ENCODE peak calls at places on chromosomes 3 and 15, in seven cellular contexts. A is fibroblast of lung; I is CD8-positive, alpha-beta T cell; T is NCI-H345; D is activated CD4-positive, CD25-positive, alpha-beta regulatory T cell; G is stimulated activated CD4-positive, alpha-beta T cell treated with anti-CD3 and anti-CD28 coated beads, Interleukin-4, amount 100 ng/mL, for 48 hours; Q is neural crest cell. C is an unnamed sample.

GRCh38 chr3:50405249-50405648 is 45.9 kb upstream of the TMEM115 start:
- DNase-seq in A (peak), I (no peak), T (no peak), D (no peak), G (peak), Q (peak), C (no peak)

GRCh38 chr3:161462138-161462537 is 34.5 kb upstream of the OTOL1 start:
- DNase-seq in A (no peak), I (no peak), T (no peak), D (no peak), G (no peak), Q (no peak), C (no peak)

GRCh38 chr15:81197255-81197630 is 564 bp downstream of the IL16 start:
- DNase-seq in A (no peak), I (no peak), T (no peak), D (no peak), G (no peak), Q (no peak), C (no peak)

GRCh38 chr15:75357976-75358673 is 10.3 kb downstream of the MAN2C1 start:
- DNase-seq in A (no peak), I (no peak), T (no peak), D (no peak), G (no peak), Q (no peak), C (no peak)

GRCh38 chr3:9260305-9260704 is 10.9 kb upstream of the SRGAP3 start:
- DNase-seq in A (no peak), I (no peak), T (peak), D (no peak), G (no peak), Q (no peak), C (no peak)

GRCh38 chr15:96372554-96372953 is 42.1 kb downstream of the NR2F2 start:
- DNase-seq in A (no peak), I (no peak), T (no peak), D (no peak), G (no peak), Q (no peak), C (no peak)

GRCh38 chr3:63228677-63229076 is 49.4 kb upstream of the SYNPR start:
- DNase-seq in A (peak), I (no peak), T (peak), D (no peak), G (no peak), Q (peak), C (peak)

GRCh38 chr15:67080900-67081431 is 15.6 kb downstream of the SMAD3 start:
- DNase-seq in A (peak), I (no peak), T (no peak), D (no peak), G (peak), Q (no peak), C (no peak)

GRCh38 chr3:58888087-58888486 is 161.7 kb downstream of the CFAP20DC start:
- DNase-seq in A (no peak), I (no peak), T (no peak), D (no peak), G (no peak), Q (no peak), C (no peak)

GRCh38 chr3:12964713-12965612 is 108.3 kb downstream of the IQSEC1 start:
- DNase-seq in A (no peak), I (no peak), T (peak), D (no peak), G (no peak), Q (no peak), C (peak)

GRCh38 chr3:134437211-134437752 is 48.5 kb downstream of the ANAPC13 start:
- DNase-seq in A (no peak), I (no peak), T (no peak), D (no peak), G (no peak), Q (no peak), C (no peak)

GRCh38 chr3:115692887-115693524 is 69.7 kb downstream of the GAP43 start:
- DNase-seq in A (peak), I (peak), T (peak), D (peak), G (peak), Q (peak), C (peak)

GRCh38 chr3:45596290-45596791 is 1.8 kb downstream of the LIMD1 start:
- DNase-seq in A (no peak), I (no peak), T (no peak), D (no peak), G (no peak), Q (no peak), C (no peak)

GRCh38 chr15:25787855-25788521 is 75.1 kb downstream of the ATP10A start:
- DNase-seq in A (peak), I (no peak), T (no peak), D (no peak), G (no peak), Q (no peak), C (no peak)

C was measured in NCI-H748 treated with DMSO at 0.1 percent for 48 hours.